ENCODE peak calls at places on chromosomes 6 and 20, in ten cellular contexts. One of them, this sample, is unnamed.

GRCh38 chr20:35918021-35918420 is 36.3 kb downstream of the SCAND1 start:
- DNase-seq in T-cell: no peak
- DNase-seq in Peyer's patch: no peak
- DNase-seq in germinal center: no peak
- DNase-seq in D341Med: no peak
- DNase-seq in left cardiac atrium: no peak
- DNase-seq in HTR-8/SVneo: no peak
- DNase-seq in HT1080: no peak
- DNase-seq in NCI-H187: no peak
- DNase-seq in cardiac fibroblast: no peak
- DNase-seq in this sample: no peak

GRCh38 chr6:28809947-28810654 is 113.7 kb downstream of the TRIM27 start:
- DNase-seq in T-cell: no peak
- DNase-seq in Peyer's patch: no peak
- DNase-seq in germinal center: no peak
- DNase-seq in D341Med: peak
- DNase-seq in left cardiac atrium: no peak
- DNase-seq in HTR-8/SVneo: no peak
- DNase-seq in HT1080: peak
- DNase-seq in NCI-H187: no peak
- DNase-seq in cardiac fibroblast: no peak
- DNase-seq in this sample: peak

GRCh38 chr6:166228839-166229528 is 61.3 kb upstream of the TBXT start:
- DNase-seq in T-cell: no peak
- DNase-seq in Peyer's patch: no peak
- DNase-seq in germinal center: no peak
- DNase-seq in D341Med: no peak
- DNase-seq in left cardiac atrium: no peak
- DNase-seq in HTR-8/SVneo: no peak
- DNase-seq in HT1080: no peak
- DNase-seq in NCI-H187: no peak
- DNase-seq in cardiac fibroblast: no peak
- DNase-seq in this sample: no peak

GRCh38 chr20:23629017-23629541 is 8.7 kb downstream of the CST3 start:
- DNase-seq in T-cell: no peak
- DNase-seq in Peyer's patch: no peak
- DNase-seq in germinal center: no peak
- DNase-seq in D341Med: no peak
- DNase-seq in left cardiac atrium: peak
- DNase-seq in HTR-8/SVneo: no peak
- DNase-seq in HT1080: peak
- DNase-seq in NCI-H187: no peak
- DNase-seq in cardiac fibroblast: peak
- DNase-seq in this sample: no peak

GRCh38 chr6:1911476-1911875 is 301.8 kb downstream of the FOXC1 start:
- DNase-seq in T-cell: no peak
- DNase-seq in Peyer's patch: no peak
- DNase-seq in germinal center: no peak
- DNase-seq in D341Med: no peak
- DNase-seq in left cardiac atrium: no peak
- DNase-seq in HTR-8/SVneo: no peak
- DNase-seq in HT1080: no peak
- DNase-seq in NCI-H187: no peak
- DNase-seq in cardiac fibroblast: peak
- DNase-seq in this sample: no peak

GRCh38 chr6:13427838-13428527 is 59.4 kb downstream of the GFOD1 start:
- DNase-seq in T-cell: peak
- DNase-seq in Peyer's patch: peak
- DNase-seq in germinal center: peak
- DNase-seq in D341Med: no peak
- DNase-seq in left cardiac atrium: peak
- DNase-seq in HTR-8/SVneo: no peak
- DNase-seq in HT1080: no peak
- DNase-seq in NCI-H187: peak
- DNase-seq in cardiac fibroblast: no peak
- DNase-seq in this sample: no peak

GRCh38 chr6:53679446-53679933 is 13.9 kb upstream of the KLHL31 start:
- DNase-seq in T-cell: no peak
- DNase-seq in Peyer's patch: no peak
- DNase-seq in germinal center: peak
- DNase-seq in D341Med: peak
- DNase-seq in left cardiac atrium: no peak
- DNase-seq in HTR-8/SVneo: peak
- DNase-seq in HT1080: peak
- DNase-seq in NCI-H187: no peak
- DNase-seq in cardiac fibroblast: peak
- DNase-seq in this sample: peak

GRCh38 chr20:8132632-8133587 is 844 bp downstream of the PLCB1 start:
- DNase-seq in T-cell: no peak
- DNase-seq in Peyer's patch: no peak
- DNase-seq in germinal center: no peak
- DNase-seq in D341Med: no peak
- DNase-seq in left cardiac atrium: peak
- DNase-seq in HTR-8/SVneo: no peak
- DNase-seq in HT1080: no peak
- DNase-seq in NCI-H187: no peak
- DNase-seq in cardiac fibroblast: peak
- DNase-seq in this sample: peak

GRCh38 chr6:361411-362132 is 30.0 kb upstream of the IRF4 start:
- DNase-seq in T-cell: no peak
- DNase-seq in Peyer's patch: no peak
- DNase-seq in germinal center: no peak
- DNase-seq in D341Med: no peak
- DNase-seq in left cardiac atrium: no peak
- DNase-seq in HTR-8/SVneo: no peak
- DNase-seq in HT1080: no peak
- DNase-seq in NCI-H187: no peak
- DNase-seq in cardiac fibroblast: no peak
- DNase-seq in this sample: no peak

GRCh38 chr6:133463789-133464188 is 222.6 kb downstream of the EYA4 start:
- DNase-seq in T-cell: no peak
- DNase-seq in Peyer's patch: no peak
- DNase-seq in germinal center: no peak
- DNase-seq in D341Med: no peak
- DNase-seq in left cardiac atrium: no peak
- DNase-seq in HTR-8/SVneo: no peak
- DNase-seq in HT1080: no peak
- DNase-seq in NCI-H187: no peak
- DNase-seq in cardiac fibroblast: no peak
- DNase-seq in this sample: no peak

GRCh38 chr6:127864701-127865100 is 36.2 kb downstream of the THEMIS start:
- DNase-seq in T-cell: no peak
- DNase-seq in Peyer's patch: no peak
- DNase-seq in germinal center: no peak
- DNase-seq in D341Med: no peak
- DNase-seq in left cardiac atrium: no peak
- DNase-seq in HTR-8/SVneo: no peak
- DNase-seq in HT1080: no peak
- DNase-seq in NCI-H187: no peak
- DNase-seq in cardiac fibroblast: no peak
- DNase-seq in this sample: no peak

GRCh38 chr6:15512126-15512525 is 150.7 kb downstream of the DTNBP1 start:
- DNase-seq in T-cell: no peak
- DNase-seq in Peyer's patch: no peak
- DNase-seq in germinal center: no peak
- DNase-seq in D341Med: peak
- DNase-seq in left cardiac atrium: no peak
- DNase-seq in HTR-8/SVneo: peak
- DNase-seq in HT1080: no peak
- DNase-seq in NCI-H187: no peak
- DNase-seq in cardiac fibroblast: no peak
- DNase-seq in this sample: no peak

GRCh38 chr20:48170625-48171024 is 385.3 kb upstream of the SULF2 start:
- DNase-seq in T-cell: no peak
- DNase-seq in Peyer's patch: no peak
- DNase-seq in germinal center: no peak
- DNase-seq in D341Med: no peak
- DNase-seq in left cardiac atrium: no peak
- DNase-seq in HTR-8/SVneo: no peak
- DNase-seq in HT1080: no peak
- DNase-seq in NCI-H187: no peak
- DNase-seq in cardiac fibroblast: no peak
- DNase-seq in this sample: no peak

GRCh38 chr6:100506651-100507050 is 41.9 kb upstream of the SIM1 start:
- DNase-seq in T-cell: no peak
- DNase-seq in Peyer's patch: no peak
- DNase-seq in germinal center: no peak
- DNase-seq in D341Med: no peak
- DNase-seq in left cardiac atrium: no peak
- DNase-seq in HTR-8/SVneo: no peak
- DNase-seq in HT1080: peak
- DNase-seq in NCI-H187: no peak
- DNase-seq in cardiac fibroblast: peak
- DNase-seq in this sample: no peak

GRCh38 chr6:5274231-5274630 is 12.9 kb downstream of the FARS2 start:
- DNase-seq in T-cell: no peak
- DNase-seq in Peyer's patch: no peak
- DNase-seq in germinal center: no peak
- DNase-seq in D341Med: no peak
- DNase-seq in left cardiac atrium: no peak
- DNase-seq in HTR-8/SVneo: no peak
- DNase-seq in HT1080: no peak
- DNase-seq in NCI-H187: no peak
- DNase-seq in cardiac fibroblast: no peak
- DNase-seq in this sample: no peak

GRCh38 chr6:5833120-5833519 is 173.6 kb downstream of the NRN1 start:
- DNase-seq in T-cell: no peak
- DNase-seq in Peyer's patch: no peak
- DNase-seq in germinal center: no peak
- DNase-seq in D341Med: no peak
- DNase-seq in left cardiac atrium: no peak
- DNase-seq in HTR-8/SVneo: no peak
- DNase-seq in HT1080: no peak
- DNase-seq in NCI-H187: no peak
- DNase-seq in cardiac fibroblast: no peak
- DNase-seq in this sample: no peak

GRCh38 chr6:117169781-117170281 is 95.5 kb upstream of the VGLL2 start:
- DNase-seq in T-cell: no peak
- DNase-seq in Peyer's patch: no peak
- DNase-seq in germinal center: no peak
- DNase-seq in D341Med: no peak
- DNase-seq in left cardiac atrium: no peak
- DNase-seq in HTR-8/SVneo: no peak
- DNase-seq in HT1080: peak
- DNase-seq in NCI-H187: no peak
- DNase-seq in cardiac fibroblast: no peak
- DNase-seq in this sample: no peak

GRCh38 chr6:132590362-132590761 is 821 bp upstream of the TAAR5 start:
- DNase-seq in T-cell: no peak
- DNase-seq in Peyer's patch: no peak
- DNase-seq in germinal center: no peak
- DNase-seq in D341Med: no peak
- DNase-seq in left cardiac atrium: no peak
- DNase-seq in HTR-8/SVneo: no peak
- DNase-seq in HT1080: no peak
- DNase-seq in NCI-H187: no peak
- DNase-seq in cardiac fibroblast: no peak
- DNase-seq in this sample: no peak

GRCh38 chr6:68473433-68474210 is 161.5 kb upstream of the ADGRB3 start:
- DNase-seq in T-cell: no peak
- DNase-seq in Peyer's patch: no peak
- DNase-seq in germinal center: no peak
- DNase-seq in D341Med: no peak
- DNase-seq in left cardiac atrium: no peak
- DNase-seq in HTR-8/SVneo: no peak
- DNase-seq in HT1080: no peak
- DNase-seq in NCI-H187: no peak
- DNase-seq in cardiac fibroblast: no peak
- DNase-seq in this sample: no peak

GRCh38 chr6:148608211-148608951 is 138.4 kb upstream of the UST start:
- DNase-seq in T-cell: no peak
- DNase-seq in Peyer's patch: no peak
- DNase-seq in germinal center: no peak
- DNase-seq in D341Med: no peak
- DNase-seq in left cardiac atrium: no peak
- DNase-seq in HTR-8/SVneo: no peak
- DNase-seq in HT1080: no peak
- DNase-seq in NCI-H187: no peak
- DNase-seq in cardiac fibroblast: peak
- DNase-seq in this sample: no peak

GRCh38 chr20:63635431-63636141 is 8.7 kb upstream of the GMEB2 start:
- DNase-seq in T-cell: peak
- DNase-seq in Peyer's patch: peak
- DNase-seq in germinal center: no peak
- DNase-seq in D341Med: no peak
- DNase-seq in left cardiac atrium: no peak
- DNase-seq in HTR-8/SVneo: no peak
- DNase-seq in HT1080: peak
- DNase-seq in NCI-H187: no peak
- DNase-seq in cardiac fibroblast: no peak
- DNase-seq in this sample: no peak